ENCODE peak calls at places on chromosomes 3 and 15, in ten cellular contexts. W is heart left ventricle; J is GM06990; C is CD8-positive, alpha-beta T cell; P is endodermal cell; G is BJ; E is HepG2; T is adrenal gland; U is breast epithelium; M is spleen. H is an unnamed sample.

GRCh38 chr3:144363856-144364255 is 392.2 kb downstream of the DIPK2A start:
- DNase-seq in J (no peak), W (no peak), P (no peak), U (no peak), E (no peak), G (no peak), T (no peak), C (no peak), M (no peak), H (no peak)

GRCh38 chr3:153285982-153286381 is 124.0 kb downstream of the RAP2B start:
- DNase-seq in U (no peak), T (no peak), W (no peak), G (no peak), M (no peak), E (no peak), C (no peak), J (no peak), P (no peak), H (no peak)

GRCh38 chr15:39388118-39388517 is 192.8 kb upstream of the THBS1 start:
- DNase-seq in J (no peak), M (no peak), G (no peak), T (no peak), P (no peak), C (no peak), W (no peak), U (no peak), E (peak; percentile 76), H (no peak)

GRCh38 chr3:182983811-182984210 is 3.5 kb upstream of the DCUN1D1 start:
- DNase-seq in G (no peak), T (no peak), E (no peak), W (no peak), U (no peak), J (no peak), C (no peak), P (no peak), M (no peak), H (no peak)

GRCh38 chr3:47930979-47931378 is 85.2 kb downstream of the MAP4 start:
- DNase-seq in J (no peak), G (no peak), C (no peak), U (no peak), P (no peak), M (no peak), W (no peak), T (no peak), E (no peak), H (no peak)

GRCh38 chr3:108602249-108602934 is 12.9 kb downstream of the DZIP3 start:
- DNase-seq in J (no peak), W (no peak), T (no peak), C (peak; percentile 20), P (no peak), U (no peak), G (no peak), M (no peak), E (no peak), H (no peak)

GRCh38 chr15:99122831-99123705 is 18.2 kb downstream of the SYNM start:
- DNase-seq in E (no peak), P (peak; percentile 68), C (no peak), J (no peak), W (no peak), M (no peak), T (no peak), G (no peak), U (no peak), H (no peak)

GRCh38 chr3:27387625-27388024 is 18.4 kb upstream of the NEK10 start:
- DNase-seq in G (no peak), J (no peak), C (no peak), M (no peak), P (no peak), U (no peak), T (no peak), W (no peak), E (no peak), H (no peak)

DNA sequence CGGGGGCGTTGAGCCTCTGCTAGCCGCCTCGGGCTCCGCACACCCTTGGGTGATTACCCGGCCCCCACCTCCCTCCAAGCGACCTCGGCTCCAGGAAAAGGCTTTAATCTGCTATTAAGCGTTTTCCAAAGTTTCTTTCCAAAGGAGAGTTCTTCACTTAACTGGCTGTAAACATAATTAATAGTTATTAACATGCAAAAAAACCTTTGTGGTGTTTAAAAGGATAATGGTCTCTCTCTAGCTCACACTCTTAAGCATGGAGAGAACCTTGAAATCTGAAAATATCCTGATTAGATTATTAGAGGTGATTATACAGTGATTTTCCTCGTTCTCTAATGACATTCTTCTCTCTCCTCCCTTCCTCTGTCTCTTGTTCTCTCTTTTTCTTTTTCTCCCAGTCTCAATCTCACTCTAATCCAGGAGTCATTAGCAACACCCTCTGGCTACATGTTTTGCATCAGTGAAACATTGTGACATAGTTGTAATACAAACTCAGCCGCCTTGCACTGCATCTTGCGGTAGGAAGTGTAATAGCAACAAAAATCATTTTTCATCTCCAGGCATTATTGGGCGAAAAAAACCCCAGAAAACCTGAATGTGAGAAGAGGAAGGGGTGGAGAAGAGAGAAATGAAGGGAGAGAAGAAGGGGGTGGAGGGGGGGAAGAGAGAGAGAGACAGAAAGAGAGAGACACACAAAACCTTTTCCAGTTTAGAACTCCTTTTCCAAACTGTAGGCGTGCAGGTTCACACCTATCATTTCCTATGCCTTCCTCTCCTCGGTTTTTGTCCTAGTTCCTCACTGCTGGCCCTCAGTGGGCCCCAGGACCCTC is 24.4 kb downstream of the NR2F2 start:
- DNase-seq in G (no peak), J (no peak), T (no peak), U (no peak), P (no peak), C (no peak), E (peak; percentile 56), W (no peak), M (no peak), H (no peak)
- TF ChIP-seq CTCF in G (peak; percentile 46), J (no peak), T (peak; percentile 46), U (peak; percentile 49), P (no peak), C (no peak), E (peak; percentile 21), W (peak; percentile 33), M (no peak), H (peak; percentile 47)

GRCh38 chr3:149608987-149609386 is 48.8 kb downstream of the WWTR1 start:
- DNase-seq in J (no peak), P (no peak), E (no peak), C (no peak), U (no peak), W (no peak), T (no peak), M (no peak), G (no peak), H (no peak)

GRCh38 chr3:149612456-149612855 is 45.4 kb downstream of the WWTR1 start:
- DNase-seq in C (no peak), M (no peak), W (no peak), T (no peak), U (no peak), P (no peak), G (no peak), J (no peak), E (no peak), H (no peak)

GRCh38 chr3:149610351-149611105 is 47.3 kb downstream of the WWTR1 start:
- DNase-seq in J (no peak), G (no peak), M (no peak), C (no peak), W (peak; percentile 44), P (no peak), T (no peak), U (no peak), E (peak; percentile 40), H (no peak)

GRCh38 chr3:149611149-149611548 is 46.7 kb downstream of the WWTR1 start:
- DNase-seq in J (no peak), U (no peak), C (no peak), T (no peak), M (no peak), W (no peak), P (no peak), E (no peak), G (no peak), H (no peak)

DNA sequence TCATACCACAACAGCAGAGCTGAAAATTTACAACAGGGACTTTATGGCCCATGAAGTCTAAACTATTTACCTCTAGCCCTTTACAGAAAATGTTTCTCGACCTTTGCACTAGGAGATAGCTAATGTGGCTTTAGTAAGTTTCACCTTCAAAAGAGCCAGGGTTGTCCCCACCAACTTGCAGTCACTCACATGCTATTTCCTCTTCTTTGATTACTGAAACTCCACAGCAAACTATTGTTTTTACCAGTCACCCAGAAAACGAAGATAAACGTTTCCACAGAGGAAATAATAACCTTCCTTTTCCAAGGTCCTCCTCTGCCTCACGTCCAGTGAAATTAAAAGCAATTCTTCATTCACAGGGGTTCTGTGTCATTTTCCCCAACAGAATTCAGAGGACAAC is 48.2 kb downstream of the WWTR1 start:
- DNase-seq in E (peak; percentile 95), W (no peak), G (no peak), M (no peak), T (no peak), J (peak; percentile 34), U (no peak), C (no peak), P (no peak), H (no peak)
- H3K4me3 ChIP-seq in E (no peak overlapping the region), W (no peak overlapping the region), G (no peak overlapping the region), M (no peak overlapping the region), T (no peak overlapping the region), J (no peak overlapping the region), U (no peak overlapping the region), C (no peak overlapping the region), P (no peak overlapping the region), H (no peak overlapping the region)

DNA sequence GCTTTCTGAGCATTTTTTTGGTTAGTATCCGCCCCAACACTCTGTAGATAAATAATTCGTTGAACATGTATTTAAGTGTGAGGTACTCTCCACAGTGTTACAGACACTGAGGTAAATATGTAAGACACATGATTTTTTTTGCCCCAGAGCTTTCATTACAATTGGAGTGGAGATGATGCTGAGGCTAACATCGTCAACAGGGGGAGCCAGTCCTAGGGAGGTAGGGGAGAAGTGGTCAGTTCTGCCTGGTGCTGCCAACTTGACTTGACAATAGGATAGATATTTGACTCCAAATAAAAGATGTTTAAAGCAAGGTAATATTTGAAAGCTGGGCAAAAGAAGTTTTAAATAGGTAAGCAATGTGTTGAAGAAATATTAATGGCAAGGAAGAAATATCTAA is 295.7 kb downstream of the UNC13C start:
- DNase-seq in W (no peak), G (no peak), J (no peak), T (no peak), M (no peak), P (peak; percentile 66), E (no peak), C (no peak), U (no peak), H (no peak)
- TF ChIP-seq CTCF in W (no peak), G (no peak), J (peak; percentile 41), T (no peak), M (no peak), P (peak; percentile 84), E (peak; percentile 28), C (no peak), U (no peak), H (no peak)

GRCh38 chr15:62163397-62163796 is 1.7 kb downstream of the C2CD4B start:
- DNase-seq in P (no peak), G (no peak), M (no peak), E (no peak), W (no peak), C (no peak), U (no peak), T (no peak), J (no peak), H (no peak)

GRCh38 chr15:62164500-62165028 is 521 bp downstream of the C2CD4B start:
- DNase-seq in C (no peak), W (peak; percentile 22), J (peak; percentile 2), T (no peak), U (no peak), G (no peak), E (no peak), P (peak; percentile 84), M (peak; percentile 76), H (no peak)

GRCh38 chr15:62165793-62166380 is 802 bp upstream of the C2CD4B start:
- DNase-seq in M (no peak), P (no peak), J (no peak), C (no peak), T (no peak), W (peak; percentile 56), E (no peak), U (no peak), G (no peak), H (no peak)

GRCh38 chr15:62163847-62164499 is 1.1 kb downstream of the C2CD4B start:
- DNase-seq in T (no peak), E (no peak), P (peak; percentile 82), G (no peak), C (no peak), W (peak; percentile 23), M (peak; percentile 73), U (no peak), J (peak; percentile 0), H (no peak)

GRCh38 chr15:62165029-62165792 is at the start of gene C2CD4B:
- DNase-seq in P (peak; percentile 90), U (no peak), C (no peak), W (peak; percentile 84), J (peak; percentile 3), T (peak; percentile 39), M (peak; percentile 81), E (no peak), G (no peak), H (no peak)
- H3K4me3 ChIP-seq in P (peak within 1 kb of the TSS; percentile 67), U (peak within 1 kb of the TSS; percentile 47), C (no peak within 1 kb of the TSS), W (peak within 1 kb of the TSS; percentile 71), J (peak within 1 kb of the TSS; percentile 8), T (peak within 1 kb of the TSS; percentile 42), M (peak within 1 kb of the TSS; percentile 43), E (no peak within 1 kb of the TSS), G (no peak within 1 kb of the TSS), H (peak within 1 kb of the TSS; percentile 12)

H was measured in AG04449.